ENCODE peak calls at places on chromosomes 7 and 10, in nine cellular contexts. One of them, this sample, is unnamed. For H3K4me1, the result is how much of the 10 kb centered on the place peaks cover.

GRCh38 chr7:16223963-16224707 is 197.2 kb downstream of the CRPPA start:
- DNase-seq in colonic mucosa: no peak
- DNase-seq in cardiac muscle cell: no peak
- DNase-seq in fibroblast of lung: no peak
- DNase-seq in upper lobe of right lung: no peak
- DNase-seq in ovary: no peak
- DNase-seq in spleen: no peak
- DNase-seq in aorta: no peak
- DNase-seq in SK-N-SH: no peak
- DNase-seq in this sample: no peak

GRCh38 chr7:138458576-138459234 is 1.4 kb upstream of the TRIM24 start:
- DNase-seq in cardiac muscle cell: no peak
- DNase-seq in aorta: no peak
- DNase-seq in fibroblast of lung: no peak
- DNase-seq in spleen: no peak
- DNase-seq in ovary: no peak
- DNase-seq in colonic mucosa: no peak
- DNase-seq in upper lobe of right lung: no peak
- DNase-seq in SK-N-SH: no peak
- DNase-seq in this sample: no peak

GRCh38 chr10:95478935-95479334 is 82.2 kb downstream of the SORBS1 start:
- DNase-seq in cardiac muscle cell: peak
- DNase-seq in aorta: no peak
- DNase-seq in ovary: no peak
- DNase-seq in upper lobe of right lung: no peak
- DNase-seq in SK-N-SH: no peak
- DNase-seq in spleen: no peak
- DNase-seq in colonic mucosa: no peak
- DNase-seq in fibroblast of lung: no peak
- DNase-seq in this sample: no peak

GRCh38 chr7:87038993-87039716 is 20.3 kb downstream of the ELAPOR2 start:
- DNase-seq in ovary: no peak
- DNase-seq in spleen: no peak
- DNase-seq in colonic mucosa: no peak
- DNase-seq in fibroblast of lung: no peak
- DNase-seq in aorta: no peak
- DNase-seq in cardiac muscle cell: no peak
- DNase-seq in upper lobe of right lung: no peak
- DNase-seq in SK-N-SH: no peak
- DNase-seq in this sample: no peak

GRCh38 chr10:71081229-71081560 is 131.2 kb upstream of the UNC5B start:
- DNase-seq in ovary: no peak
- DNase-seq in colonic mucosa: no peak
- DNase-seq in aorta: no peak
- DNase-seq in SK-N-SH: no peak
- DNase-seq in cardiac muscle cell: no peak
- DNase-seq in fibroblast of lung: no peak
- DNase-seq in upper lobe of right lung: no peak
- DNase-seq in spleen: no peak
- DNase-seq in this sample: no peak

GRCh38 chr7:137658194-137658900 is 188.4 kb downstream of the DGKI start:
- DNase-seq in colonic mucosa: no peak
- DNase-seq in aorta: no peak
- DNase-seq in ovary: no peak
- DNase-seq in spleen: no peak
- DNase-seq in cardiac muscle cell: peak
- DNase-seq in fibroblast of lung: no peak
- DNase-seq in SK-N-SH: no peak
- DNase-seq in upper lobe of right lung: no peak
- DNase-seq in this sample: no peak

GRCh38 chr10:62268027-62268398 is 631 bp downstream of the RTKN2 start:
- DNase-seq in spleen: no peak
- DNase-seq in cardiac muscle cell: no peak
- DNase-seq in aorta: peak
- DNase-seq in upper lobe of right lung: peak
- DNase-seq in fibroblast of lung: no peak
- DNase-seq in ovary: no peak
- DNase-seq in SK-N-SH: peak
- DNase-seq in colonic mucosa: peak
- DNase-seq in this sample: no peak

GRCh38 chr10:4902571-4903011 is 60.6 kb upstream of the AKR1C1 start:
- DNase-seq in ovary: no peak
- DNase-seq in SK-N-SH: no peak
- DNase-seq in cardiac muscle cell: peak
- DNase-seq in fibroblast of lung: peak
- DNase-seq in colonic mucosa: no peak
- DNase-seq in upper lobe of right lung: no peak
- DNase-seq in spleen: no peak
- DNase-seq in aorta: no peak
- DNase-seq in this sample: no peak

GRCh38 chr10:28294809-28295208 is 8.1 kb downstream of the MPP7 start:
- DNase-seq in upper lobe of right lung: no peak
- DNase-seq in spleen: no peak
- DNase-seq in cardiac muscle cell: no peak
- DNase-seq in colonic mucosa: no peak
- DNase-seq in ovary: no peak
- DNase-seq in fibroblast of lung: no peak
- DNase-seq in SK-N-SH: no peak
- DNase-seq in aorta: no peak
- DNase-seq in this sample: no peak

GRCh38 chr7:50664461-50664922 is 99.3 kb upstream of the DDC start:
- DNase-seq in SK-N-SH: no peak
- DNase-seq in colonic mucosa: no peak
- DNase-seq in fibroblast of lung: peak
- DNase-seq in cardiac muscle cell: peak
- DNase-seq in spleen: no peak
- DNase-seq in ovary: no peak
- DNase-seq in upper lobe of right lung: no peak
- DNase-seq in aorta: peak
- DNase-seq in this sample: no peak

GRCh38 chr7:121329460-121330052 is 756 bp downstream of the WNT16 start:
- DNase-seq in SK-N-SH: peak
- DNase-seq in ovary: no peak
- DNase-seq in cardiac muscle cell: no peak
- DNase-seq in spleen: peak
- DNase-seq in upper lobe of right lung: peak
- DNase-seq in aorta: no peak
- DNase-seq in fibroblast of lung: no peak
- DNase-seq in colonic mucosa: peak
- DNase-seq in this sample: no peak

GRCh38 chr7:120218702-120219101 is 54.3 kb upstream of the KCND2 start:
- DNase-seq in spleen: no peak
- DNase-seq in SK-N-SH: no peak
- DNase-seq in aorta: no peak
- DNase-seq in ovary: peak
- DNase-seq in upper lobe of right lung: no peak
- DNase-seq in cardiac muscle cell: peak
- DNase-seq in fibroblast of lung: peak
- DNase-seq in colonic mucosa: peak
- DNase-seq in this sample: no peak

GRCh38 chr7:134101716-134102115 is 25.4 kb upstream of the LRGUK start:
- DNase-seq in spleen: no peak
- DNase-seq in aorta: no peak
- DNase-seq in fibroblast of lung: no peak
- DNase-seq in SK-N-SH: peak
- DNase-seq in colonic mucosa: no peak
- DNase-seq in ovary: no peak
- DNase-seq in upper lobe of right lung: no peak
- DNase-seq in cardiac muscle cell: no peak
- DNase-seq in this sample: no peak

GRCh38 chr7:157985636-157986035 is 602.0 kb downstream of the PTPRN2 start:
- DNase-seq in upper lobe of right lung: no peak
- DNase-seq in aorta: peak
- DNase-seq in ovary: no peak
- DNase-seq in colonic mucosa: no peak
- DNase-seq in SK-N-SH: no peak
- DNase-seq in cardiac muscle cell: no peak
- DNase-seq in fibroblast of lung: no peak
- DNase-seq in spleen: peak
- DNase-seq in this sample: no peak

DNA sequence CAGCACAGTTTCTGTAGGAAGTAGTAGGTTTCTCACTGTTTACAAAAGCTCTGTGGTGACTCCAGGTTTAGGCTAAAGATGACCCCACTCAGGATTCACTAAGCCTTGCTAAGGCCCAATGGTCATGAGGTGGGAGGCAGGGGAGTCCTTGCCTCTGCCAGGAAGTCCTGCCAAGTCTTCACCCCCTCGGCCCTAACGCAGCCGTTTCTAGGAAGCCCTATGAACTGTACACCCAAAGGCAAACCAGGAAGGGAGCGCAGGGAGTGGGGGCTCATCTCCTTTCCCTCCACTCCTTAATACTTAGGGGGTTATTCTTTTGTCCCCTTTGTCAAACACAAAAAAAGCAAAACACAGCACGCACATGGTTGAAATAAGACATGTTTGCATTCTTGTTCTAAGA is 64.6 kb downstream of the CTBP2 start:
- DNase-seq in fibroblast of lung: no peak
- DNase-seq in colonic mucosa: no peak
- DNase-seq in aorta: peak
- DNase-seq in spleen: peak
- DNase-seq in cardiac muscle cell: no peak
- DNase-seq in upper lobe of right lung: peak
- DNase-seq in SK-N-SH: no peak
- DNase-seq in ovary: no peak
- DNase-seq in this sample: peak
- H3K4me1 ChIP-seq in fibroblast of lung: under half
- H3K4me1 ChIP-seq in colonic mucosa: under half
- H3K4me1 ChIP-seq in aorta: under half
- H3K4me1 ChIP-seq in spleen: under half
- H3K4me1 ChIP-seq in cardiac muscle cell: under half
- H3K4me1 ChIP-seq in upper lobe of right lung: under half
- H3K4me1 ChIP-seq in SK-N-SH: under half
- H3K4me1 ChIP-seq in ovary: under half
- H3K4me1 ChIP-seq in this sample: half or more

DNA sequence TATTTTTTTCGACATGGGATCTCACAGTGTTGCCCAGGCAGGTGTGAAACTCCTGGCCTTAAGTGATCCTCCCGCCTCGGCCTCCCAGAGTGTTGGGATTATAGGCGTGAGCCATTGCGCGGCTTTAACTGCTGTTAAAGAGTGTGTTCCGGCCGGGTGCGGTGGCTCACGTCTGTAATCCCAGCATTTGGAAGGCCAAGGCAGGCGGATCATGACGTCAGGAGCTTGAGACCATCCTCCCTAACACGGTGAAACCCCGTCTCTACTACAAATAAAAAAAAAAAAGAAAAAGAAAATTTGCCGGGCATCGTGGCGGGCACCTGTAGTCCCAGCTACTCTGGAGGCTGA is 1.1 kb downstream of the RABGEF1 start:
- DNase-seq in spleen: peak
- DNase-seq in SK-N-SH: no peak
- DNase-seq in aorta: no peak
- DNase-seq in cardiac muscle cell: peak
- DNase-seq in ovary: peak
- DNase-seq in colonic mucosa: no peak
- DNase-seq in fibroblast of lung: peak
- DNase-seq in upper lobe of right lung: no peak
- DNase-seq in this sample: no peak
- H3K4me1 ChIP-seq in spleen: half or more
- H3K4me1 ChIP-seq in SK-N-SH: under half
- H3K4me1 ChIP-seq in aorta: under half
- H3K4me1 ChIP-seq in cardiac muscle cell: under half
- H3K4me1 ChIP-seq in ovary: under half
- H3K4me1 ChIP-seq in colonic mucosa: under half
- H3K4me1 ChIP-seq in fibroblast of lung: under half
- H3K4me1 ChIP-seq in upper lobe of right lung: under half
- H3K4me1 ChIP-seq in this sample: under half

GRCh38 chr7:20698469-20698868 is 83.0 kb downstream of the ABCB5 start:
- DNase-seq in SK-N-SH: no peak
- DNase-seq in spleen: no peak
- DNase-seq in colonic mucosa: no peak
- DNase-seq in cardiac muscle cell: no peak
- DNase-seq in aorta: no peak
- DNase-seq in fibroblast of lung: no peak
- DNase-seq in upper lobe of right lung: no peak
- DNase-seq in ovary: no peak
- DNase-seq in this sample: no peak

GRCh38 chr7:20697351-20697750 is 81.9 kb downstream of the ABCB5 start:
- DNase-seq in SK-N-SH: no peak
- DNase-seq in aorta: no peak
- DNase-seq in ovary: no peak
- DNase-seq in spleen: no peak
- DNase-seq in upper lobe of right lung: no peak
- DNase-seq in fibroblast of lung: no peak
- DNase-seq in cardiac muscle cell: no peak
- DNase-seq in colonic mucosa: no peak
- DNase-seq in this sample: no peak

DNA sequence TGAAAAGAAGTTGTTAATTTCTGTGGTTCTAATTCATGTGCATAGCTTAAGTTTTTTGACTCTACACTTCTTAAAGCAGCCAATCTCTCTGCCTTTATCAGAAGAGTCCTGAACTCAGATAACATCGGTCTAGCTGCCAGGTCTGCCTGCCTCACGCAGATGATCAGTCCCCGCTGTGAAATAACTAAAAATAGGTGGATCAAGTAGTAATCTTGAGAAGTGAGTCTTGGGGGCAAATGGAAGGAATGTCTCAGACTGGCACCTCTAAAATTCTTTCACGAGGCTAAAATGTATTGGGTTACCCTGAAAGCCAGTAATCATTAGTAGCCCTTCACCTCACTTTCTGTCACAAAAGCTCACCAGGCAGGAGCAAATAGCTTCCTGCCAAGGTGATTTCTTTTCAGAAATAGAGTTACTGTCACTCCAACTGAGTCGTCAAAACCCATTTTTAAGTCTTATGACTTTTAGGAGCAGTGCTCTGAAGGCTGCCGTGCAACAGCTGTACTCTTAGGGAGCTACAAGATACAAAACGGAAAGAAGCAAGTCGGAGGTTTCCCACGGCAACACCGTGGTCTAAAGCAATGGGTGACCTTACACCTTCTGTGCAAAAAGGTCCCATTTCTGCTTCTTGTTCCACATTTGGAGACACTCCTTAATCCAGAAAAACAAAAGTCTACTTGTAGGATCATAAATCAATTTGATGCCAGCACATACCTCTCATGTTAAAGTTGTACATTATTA is 85.2 kb downstream of the ABCB5 start:
- DNase-seq in cardiac muscle cell: no peak
- DNase-seq in ovary: no peak
- DNase-seq in fibroblast of lung: no peak
- DNase-seq in aorta: no peak
- DNase-seq in spleen: no peak
- DNase-seq in colonic mucosa: no peak
- DNase-seq in upper lobe of right lung: no peak
- DNase-seq in SK-N-SH: no peak
- DNase-seq in this sample: no peak
- H3K4me1 ChIP-seq in cardiac muscle cell: under half
- H3K4me1 ChIP-seq in ovary: under half
- H3K4me1 ChIP-seq in fibroblast of lung: under half
- H3K4me1 ChIP-seq in aorta: under half
- H3K4me1 ChIP-seq in spleen: under half
- H3K4me1 ChIP-seq in colonic mucosa: under half
- H3K4me1 ChIP-seq in upper lobe of right lung: under half
- H3K4me1 ChIP-seq in SK-N-SH: under half
- H3K4me1 ChIP-seq in this sample: under half

GRCh38 chr7:21912931-21913780 is 32.5 kb downstream of the CDCA7L start:
- DNase-seq in colonic mucosa: no peak
- DNase-seq in ovary: no peak
- DNase-seq in cardiac muscle cell: no peak
- DNase-seq in upper lobe of right lung: no peak
- DNase-seq in spleen: no peak
- DNase-seq in aorta: no peak
- DNase-seq in SK-N-SH: no peak
- DNase-seq in fibroblast of lung: no peak
- DNase-seq in this sample: no peak
- H3K4me1 ChIP-seq in colonic mucosa: under half
- H3K4me1 ChIP-seq in ovary: under half
- H3K4me1 ChIP-seq in cardiac muscle cell: under half
- H3K4me1 ChIP-seq in upper lobe of right lung: under half
- H3K4me1 ChIP-seq in spleen: under half
- H3K4me1 ChIP-seq in aorta: under half
- H3K4me1 ChIP-seq in SK-N-SH: under half
- H3K4me1 ChIP-seq in fibroblast of lung: under half
- H3K4me1 ChIP-seq in this sample: under half

This sample was measured in left lung.